ENCODE peak calls at places on chromosomes 3 and 15, in six cellular contexts. One of them, this sample, is unnamed.

GRCh38 chr3:18445421-18446066 is 20.4 kb upstream of the SATB1 start:
- DNase-seq in activated T-cell treated with anti-CD3 and anti-CD28 coated beads, Interleukin-2, amount 50 U/mL, for 72 hours: peak
- DNase-seq in SK-MEL-5: no peak
- DNase-seq in stimulated activated CD4-positive, alpha-beta T cell treated with anti-CD3 and anti-CD28 coated beads, Interleukin-4, amount 100 ng/mL, for 1 hour: peak
- DNase-seq in AG10803: no peak
- DNase-seq in natural killer cell: peak
- DNase-seq in this sample: no peak

GRCh38 chr3:14324224-14324944 is 78.0 kb upstream of the SLC6A6 start:
- DNase-seq in activated T-cell treated with anti-CD3 and anti-CD28 coated beads, Interleukin-2, amount 50 U/mL, for 72 hours: no peak
- DNase-seq in SK-MEL-5: no peak
- DNase-seq in stimulated activated CD4-positive, alpha-beta T cell treated with anti-CD3 and anti-CD28 coated beads, Interleukin-4, amount 100 ng/mL, for 1 hour: no peak
- DNase-seq in AG10803: no peak
- DNase-seq in natural killer cell: no peak
- DNase-seq in this sample: peak

GRCh38 chr3:99647081-99647480 is 8.7 kb downstream of the COL8A1 start:
- DNase-seq in activated T-cell treated with anti-CD3 and anti-CD28 coated beads, Interleukin-2, amount 50 U/mL, for 72 hours: no peak
- DNase-seq in SK-MEL-5: no peak
- DNase-seq in stimulated activated CD4-positive, alpha-beta T cell treated with anti-CD3 and anti-CD28 coated beads, Interleukin-4, amount 100 ng/mL, for 1 hour: no peak
- DNase-seq in AG10803: no peak
- DNase-seq in natural killer cell: no peak
- DNase-seq in this sample: peak

GRCh38 chr15:50145451-50145872 is 26.4 kb upstream of the ATP8B4 start:
- DNase-seq in activated T-cell treated with anti-CD3 and anti-CD28 coated beads, Interleukin-2, amount 50 U/mL, for 72 hours: no peak
- DNase-seq in SK-MEL-5: peak
- DNase-seq in stimulated activated CD4-positive, alpha-beta T cell treated with anti-CD3 and anti-CD28 coated beads, Interleukin-4, amount 100 ng/mL, for 1 hour: no peak
- DNase-seq in AG10803: peak
- DNase-seq in natural killer cell: no peak
- DNase-seq in this sample: peak

GRCh38 chr15:70362350-70362749 is 264.6 kb upstream of the TLE3 start:
- DNase-seq in activated T-cell treated with anti-CD3 and anti-CD28 coated beads, Interleukin-2, amount 50 U/mL, for 72 hours: no peak
- DNase-seq in SK-MEL-5: no peak
- DNase-seq in stimulated activated CD4-positive, alpha-beta T cell treated with anti-CD3 and anti-CD28 coated beads, Interleukin-4, amount 100 ng/mL, for 1 hour: no peak
- DNase-seq in AG10803: no peak
- DNase-seq in natural killer cell: no peak
- DNase-seq in this sample: no peak

GRCh38 chr15:71199384-71200351 is 84.4 kb downstream of the THSD4 start:
- DNase-seq in activated T-cell treated with anti-CD3 and anti-CD28 coated beads, Interleukin-2, amount 50 U/mL, for 72 hours: no peak
- DNase-seq in SK-MEL-5: no peak
- DNase-seq in stimulated activated CD4-positive, alpha-beta T cell treated with anti-CD3 and anti-CD28 coated beads, Interleukin-4, amount 100 ng/mL, for 1 hour: no peak
- DNase-seq in AG10803: peak
- DNase-seq in natural killer cell: no peak
- DNase-seq in this sample: peak

GRCh38 chr15:89356634-89357298 is 22.1 kb upstream of the POLG start:
- DNase-seq in activated T-cell treated with anti-CD3 and anti-CD28 coated beads, Interleukin-2, amount 50 U/mL, for 72 hours: no peak
- DNase-seq in SK-MEL-5: peak
- DNase-seq in stimulated activated CD4-positive, alpha-beta T cell treated with anti-CD3 and anti-CD28 coated beads, Interleukin-4, amount 100 ng/mL, for 1 hour: no peak
- DNase-seq in AG10803: no peak
- DNase-seq in natural killer cell: no peak
- DNase-seq in this sample: no peak

GRCh38 chr3:45123030-45123429 is 23.1 kb downstream of the CDCP1 start:
- DNase-seq in activated T-cell treated with anti-CD3 and anti-CD28 coated beads, Interleukin-2, amount 50 U/mL, for 72 hours: no peak
- DNase-seq in SK-MEL-5: no peak
- DNase-seq in stimulated activated CD4-positive, alpha-beta T cell treated with anti-CD3 and anti-CD28 coated beads, Interleukin-4, amount 100 ng/mL, for 1 hour: no peak
- DNase-seq in AG10803: peak
- DNase-seq in natural killer cell: no peak
- DNase-seq in this sample: peak

GRCh38 chr3:65030847-65031463 is 343.2 kb upstream of the ADAMTS9 start:
- DNase-seq in activated T-cell treated with anti-CD3 and anti-CD28 coated beads, Interleukin-2, amount 50 U/mL, for 72 hours: no peak
- DNase-seq in SK-MEL-5: no peak
- DNase-seq in stimulated activated CD4-positive, alpha-beta T cell treated with anti-CD3 and anti-CD28 coated beads, Interleukin-4, amount 100 ng/mL, for 1 hour: no peak
- DNase-seq in AG10803: peak
- DNase-seq in natural killer cell: no peak
- DNase-seq in this sample: peak

GRCh38 chr3:179438836-179439235 is 12.4 kb downstream of the GNB4 start:
- DNase-seq in activated T-cell treated with anti-CD3 and anti-CD28 coated beads, Interleukin-2, amount 50 U/mL, for 72 hours: no peak
- DNase-seq in SK-MEL-5: no peak
- DNase-seq in stimulated activated CD4-positive, alpha-beta T cell treated with anti-CD3 and anti-CD28 coated beads, Interleukin-4, amount 100 ng/mL, for 1 hour: no peak
- DNase-seq in AG10803: no peak
- DNase-seq in natural killer cell: no peak
- DNase-seq in this sample: no peak

GRCh38 chr3:56878046-56878445 is 76.3 kb upstream of the ARHGEF3 start:
- DNase-seq in activated T-cell treated with anti-CD3 and anti-CD28 coated beads, Interleukin-2, amount 50 U/mL, for 72 hours: peak
- DNase-seq in SK-MEL-5: no peak
- DNase-seq in stimulated activated CD4-positive, alpha-beta T cell treated with anti-CD3 and anti-CD28 coated beads, Interleukin-4, amount 100 ng/mL, for 1 hour: peak
- DNase-seq in AG10803: no peak
- DNase-seq in natural killer cell: no peak
- DNase-seq in this sample: peak

GRCh38 chr15:77426871-77427270 is 6.2 kb downstream of the HMG20A start:
- DNase-seq in activated T-cell treated with anti-CD3 and anti-CD28 coated beads, Interleukin-2, amount 50 U/mL, for 72 hours: no peak
- DNase-seq in SK-MEL-5: no peak
- DNase-seq in stimulated activated CD4-positive, alpha-beta T cell treated with anti-CD3 and anti-CD28 coated beads, Interleukin-4, amount 100 ng/mL, for 1 hour: no peak
- DNase-seq in AG10803: no peak
- DNase-seq in natural killer cell: no peak
- DNase-seq in this sample: no peak

GRCh38 chr3:138833908-138834358 is 795 bp downstream of the PIK3CB start:
- DNase-seq in activated T-cell treated with anti-CD3 and anti-CD28 coated beads, Interleukin-2, amount 50 U/mL, for 72 hours: peak
- DNase-seq in SK-MEL-5: no peak
- DNase-seq in stimulated activated CD4-positive, alpha-beta T cell treated with anti-CD3 and anti-CD28 coated beads, Interleukin-4, amount 100 ng/mL, for 1 hour: peak
- DNase-seq in AG10803: peak
- DNase-seq in natural killer cell: no peak
- DNase-seq in this sample: no peak

GRCh38 chr15:55526559-55527036 is 18.6 kb upstream of the DNAAF4 start:
- DNase-seq in activated T-cell treated with anti-CD3 and anti-CD28 coated beads, Interleukin-2, amount 50 U/mL, for 72 hours: peak
- DNase-seq in SK-MEL-5: peak
- DNase-seq in stimulated activated CD4-positive, alpha-beta T cell treated with anti-CD3 and anti-CD28 coated beads, Interleukin-4, amount 100 ng/mL, for 1 hour: no peak
- DNase-seq in AG10803: peak
- DNase-seq in natural killer cell: no peak
- DNase-seq in this sample: peak

GRCh38 chr3:101902041-101902440 is 52.7 kb downstream of the NFKBIZ start:
- DNase-seq in activated T-cell treated with anti-CD3 and anti-CD28 coated beads, Interleukin-2, amount 50 U/mL, for 72 hours: peak
- DNase-seq in SK-MEL-5: no peak
- DNase-seq in stimulated activated CD4-positive, alpha-beta T cell treated with anti-CD3 and anti-CD28 coated beads, Interleukin-4, amount 100 ng/mL, for 1 hour: no peak
- DNase-seq in AG10803: peak
- DNase-seq in natural killer cell: no peak
- DNase-seq in this sample: peak

This sample was measured in mesenchymal stem cell.